ENCODE peak calls at places on chromosome 3, in six cellular contexts. W is midbrain, Y is lung microvascular endothelial cell, P is NCI-H345, C is NCI-H1092, N is non-pigmented ciliary epithelial cell. R is an unnamed sample.

GRCh38 chr3:14791343-14791945 is 27.3 kb upstream of the FGD5 start:
- DNase-seq in C (peak), N (no peak), W (no peak), Y (peak), P (peak), R (peak)

GRCh38 chr3:63911901-63912767 is at the start of gene SCAANT1:
- DNase-seq in Y (peak), C (peak), P (peak), W (peak), N (peak), R (peak)

GRCh38 chr3:194095464-194095863 is 40.5 kb upstream of the HES1 start:
- DNase-seq in N (no peak), Y (peak), C (peak), W (no peak), P (peak), R (peak)

GRCh38 chr3:67312205-67312604 is 314.1 kb downstream of the KBTBD8 start:
- DNase-seq in W (no peak), P (no peak), C (no peak), N (no peak), Y (no peak), R (no peak)

GRCh38 chr3:135014575-135014974 is 219.5 kb downstream of the EPHB1 start:
- DNase-seq in Y (no peak), N (no peak), P (no peak), W (no peak), C (no peak), R (no peak)

GRCh38 chr3:10291139-10291500 is 1.6 kb downstream of the GHRL start:
- DNase-seq in W (no peak), P (no peak), C (no peak), N (no peak), Y (no peak), R (no peak)

GRCh38 chr3:107661447-107662108 is 138.8 kb downstream of the BBX start:
- DNase-seq in N (no peak), C (no peak), P (no peak), Y (no peak), W (no peak), R (no peak)

GRCh38 chr3:51715231-51716058 is 8.6 kb downstream of the GRM2 start:
- DNase-seq in W (no peak), C (no peak), P (no peak), N (no peak), Y (no peak), R (no peak)

GRCh38 chr3:141275032-141275422 is 43.4 kb downstream of the PXYLP1 start:
- DNase-seq in N (peak), W (no peak), C (no peak), Y (peak), P (no peak), R (no peak)

GRCh38 chr3:19931767-19932188 is 2.2 kb downstream of the EFHB start:
- DNase-seq in P (no peak), Y (peak), N (no peak), C (no peak), W (no peak), R (no peak)

GRCh38 chr3:60931452-60931851 is 319.8 kb downstream of the FHIT start:
- DNase-seq in Y (no peak), W (no peak), C (no peak), N (no peak), P (peak), R (no peak)

GRCh38 chr3:101806491-101806890 is 27.5 kb downstream of the NXPE3 start:
- DNase-seq in Y (no peak), W (no peak), P (no peak), N (no peak), C (no peak), R (no peak)

GRCh38 chr3:11377726-11378125 is 105.5 kb downstream of the ATG7 start:
- DNase-seq in Y (no peak), W (no peak), N (no peak), P (no peak), C (no peak), R (no peak)

GRCh38 chr3:12891985-12892839 is 50.8 kb upstream of the RPL32 start:
- DNase-seq in Y (peak), N (peak), P (peak), W (peak), C (peak), R (peak)

GRCh38 chr3:108156312-108156853 is 65.6 kb upstream of the CD47 start:
- DNase-seq in C (no peak), Y (no peak), W (no peak), P (no peak), N (no peak), R (no peak)

R was measured in SHP77.